ENCODE peak calls at places on chromosomes 1 and 21, in four cellular contexts. J is GM12865, H is PC-3, M is fibroblast of lung. O is an unnamed sample.

GRCh38 chr1:171841931-171842723 is 829 bp downstream of the DNM3 start:
- DNase-seq in J (no peak), H (no peak), M (peak; percentile 4), O (peak; percentile 26)

GRCh38 chr1:77164434-77164944 is 54.7 kb downstream of the PIGK start:
- DNase-seq in J (no peak), H (no peak), M (no peak), O (no peak)

GRCh38 chr1:35115459-35116383 is 36.5 kb downstream of the ZMYM1 start:
- DNase-seq in J (no peak), H (peak; percentile 46), M (peak; percentile 22), O (no peak)

GRCh38 chr21:36347962-36348328 is 27.9 kb downstream of the MORC3 start:
- DNase-seq in J (no peak), H (peak; percentile 17), M (peak; percentile 19), O (no peak)

GRCh38 chr21:25896657-25897056 is 161.9 kb downstream of the GABPA start:
- DNase-seq in J (no peak), H (no peak), M (no peak), O (no peak)

GRCh38 chr1:66478116-66478515 is 55.8 kb upstream of the SGIP1 start:
- DNase-seq in J (no peak), H (peak; percentile 86), M (peak; percentile 37), O (no peak)

GRCh38 chr1:32321712-32322291 is 14.2 kb downstream of the MARCKSL1 start:
- DNase-seq in J (no peak), H (peak; percentile 90), M (no peak), O (no peak)

GRCh38 chr1:77536813-77537212 is 145.6 kb downstream of the ZZZ3 start:
- DNase-seq in J (no peak), H (peak; percentile 98), M (peak; percentile 96), O (no peak)

GRCh38 chr1:91609571-91609970 is 108.9 kb downstream of the CDC7 start:
- DNase-seq in J (no peak), H (peak; percentile 93), M (peak; percentile 32), O (no peak)

GRCh38 chr1:64082459-64082858 is 121.0 kb upstream of the UBE2U start:
- DNase-seq in J (no peak), H (no peak), M (peak; percentile 55), O (no peak)

GRCh38 chr1:196309386-196309785 is 298.9 kb downstream of the KCNT2 start:
- DNase-seq in J (peak; percentile 26), H (peak; percentile 59), M (peak; percentile 74), O (no peak)

GRCh38 chr1:59332983-59333382 is 36.1 kb downstream of the FGGY start:
- DNase-seq in J (peak; percentile 46), H (peak; percentile 65), M (peak; percentile 52), O (no peak)

GRCh38 chr1:103459385-103459784 is 66.1 kb upstream of the RNPC3 start:
- DNase-seq in J (no peak), H (peak; percentile 12), M (no peak), O (no peak)

GRCh38 chr1:53735681-53736080 is 3.3 kb downstream of the GLIS1 start:
- DNase-seq in J (no peak), H (no peak), M (no peak), O (no peak)

GRCh38 chr1:41954533-41954944 is 35.8 kb upstream of the HIVEP3 start:
- DNase-seq in J (no peak), H (peak; percentile 94), M (peak; percentile 77), O (no peak)

GRCh38 chr1:26340047-26340481 is 13.9 kb downstream of the CRYBG2 start:
- DNase-seq in J (no peak), H (no peak), M (no peak), O (no peak)

GRCh38 chr1:244758700-244759099 is 76.8 kb upstream of the COX20 start:
- DNase-seq in J (no peak), H (no peak), M (no peak), O (no peak)

GRCh38 chr1:29532285-29532684 is 296.0 kb downstream of the PTPRU start:
- DNase-seq in J (no peak), H (no peak), M (no peak), O (no peak)

GRCh38 chr1:225427249-225428065 is at the start of gene LBR:
- DNase-seq in J (peak; percentile 41), H (peak; percentile 43), M (peak; percentile 29), O (no peak)

GRCh38 chr21:25350056-25350455 is 257.2 kb downstream of the MRPL39 start:
- DNase-seq in J (peak; percentile 46), H (peak; percentile 78), M (peak; percentile 66), O (no peak)

GRCh38 chr1:166088572-166088955 is 78.2 kb downstream of the FAM78B start:
- DNase-seq in J (no peak), H (no peak), M (no peak), O (no peak)

GRCh38 chr1:154751690-154752089 is 118.4 kb downstream of the KCNN3 start:
- DNase-seq in J (no peak), H (no peak), M (peak; percentile 14), O (no peak)

GRCh38 chr1:172699111-172699510 is 40.2 kb downstream of the FASLG start:
- DNase-seq in J (peak; percentile 71), H (peak; percentile 96), M (no peak), O (no peak)

GRCh38 chr1:40385437-40386310 is 12.1 kb downstream of the SMAP2 start:
- DNase-seq in J (peak; percentile 95), H (no peak), M (no peak), O (peak; percentile 55)

GRCh38 chr1:240258910-240259309 is 167.2 kb downstream of the FMN2 start:
- DNase-seq in J (no peak), H (peak; percentile 79), M (peak; percentile 51), O (no peak)

GRCh38 chr1:107536266-107536665 is 395.4 kb downstream of the NTNG1 start:
- DNase-seq in J (no peak), H (peak; percentile 79), M (peak; percentile 12), O (no peak)

GRCh38 chr1:15399710-15400109 is 10.0 kb upstream of the EFHD2 start:
- DNase-seq in J (no peak), H (no peak), M (no peak), O (no peak)

GRCh38 chr1:153697873-153698647 is 19.6 kb downstream of the NPR1 start:
- DNase-seq in J (peak; percentile 18), H (no peak), M (peak; percentile 61), O (no peak)

GRCh38 chr1:63442141-63442475 is 74.7 kb downstream of the ALG6 start:
- DNase-seq in J (no peak), H (peak; percentile 28), M (peak; percentile 9), O (no peak)

GRCh38 chr1:180609643-180610555 is 21.9 kb upstream of the XPR1 start:
- DNase-seq in J (no peak), H (no peak), M (peak; percentile 51), O (no peak)

GRCh38 chr1:178733972-178734371 is 8.9 kb downstream of the RALGPS2 start:
- DNase-seq in J (no peak), H (peak; percentile 8), M (no peak), O (no peak)

GRCh38 chr1:151803164-151803563 is 2.1 kb downstream of the LINGO4 start:
- DNase-seq in J (no peak), H (no peak), M (no peak), O (no peak)

GRCh38 chr1:159962176-159962575 is 8.1 kb upstream of the SLAMF9 start:
- DNase-seq in J (no peak), H (no peak), M (no peak), O (no peak)

GRCh38 chr1:3898994-3899775 is 887 bp downstream of the C1orf174 start:
- DNase-seq in J (no peak), H (peak; percentile 40), M (no peak), O (no peak)

GRCh38 chr1:232123775-232124659 is 497.4 kb downstream of the DISC1 start:
- DNase-seq in J (no peak), H (peak; percentile 12), M (no peak), O (no peak)

GRCh38 chr1:183021405-183022201 is 1.6 kb upstream of the LAMC1 start:
- DNase-seq in J (no peak), H (no peak), M (no peak), O (no peak)

GRCh38 chr1:183024352-183025337 is 1.4 kb downstream of the LAMC1 start:
- DNase-seq in J (peak; percentile 24), H (peak; percentile 18), M (peak; percentile 41), O (no peak)

GRCh38 chr1:183022202-183023145 is 746 bp upstream of the LAMC1 start:
- DNase-seq in J (peak; percentile 82), H (peak; percentile 93), M (peak; percentile 99), O (peak; percentile 80)

GRCh38 chr1:183023146-183023600 is at the start of gene LAMC1:
- DNase-seq in J (peak; percentile 81), H (peak; percentile 58), M (peak; percentile 84), O (peak; percentile 87)

GRCh38 chr1:183023601-183024351 is 556 bp downstream of the LAMC1 start:
- DNase-seq in J (peak; percentile 89), H (peak; percentile 65), M (peak; percentile 52), O (peak; percentile 79)
- TF ChIP-seq CTCF in J (peak; percentile 77), H (peak; percentile 58), M (peak; percentile 51), O (peak; percentile 62)

GRCh38 chr1:241485145-241485544 is 34.4 kb downstream of the FH start:
- DNase-seq in J (peak; percentile 28), H (peak; percentile 49), M (no peak), O (no peak)
- TF ChIP-seq CTCF in J (no peak), H (no peak), M (no peak), O (no peak)

DNA sequence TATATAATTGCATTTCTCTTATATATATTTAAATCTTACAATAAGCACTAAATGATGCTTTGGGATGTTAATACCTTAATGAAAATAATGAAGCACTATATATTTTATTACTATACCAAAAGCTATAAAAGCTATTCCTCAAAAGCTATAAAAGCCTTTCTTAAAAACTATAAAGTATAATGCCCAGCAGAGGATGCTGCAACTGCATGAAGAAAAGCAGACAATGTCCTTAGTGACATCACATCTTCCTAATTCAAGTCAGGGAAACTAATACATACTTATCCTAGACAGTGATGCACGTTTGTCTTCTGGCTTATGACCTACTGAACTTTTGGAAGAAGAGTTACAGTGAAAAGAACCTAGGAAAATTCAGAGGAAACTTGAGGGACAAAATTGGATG is 13.6 kb upstream of the C1orf185 start:
- DNase-seq in J (peak; percentile 44), H (peak; percentile 65), M (peak; percentile 9), O (no peak)
- TF ChIP-seq CTCF in J (peak; percentile 54), H (peak; percentile 68), M (peak; percentile 17), O (no peak)

GRCh38 chr21:44456207-44456914 is 1.1 kb downstream of the LRRC3 start:
- DNase-seq in J (no peak), H (no peak), M (no peak), O (no peak)

GRCh38 chr21:44454747-44455523 is at the start of gene LRRC3:
- DNase-seq in J (peak; percentile 86), H (peak; percentile 86), M (peak; percentile 75), O (peak; percentile 97)

GRCh38 chr21:44454058-44454457 is 1.3 kb upstream of the LRRC3 start:
- DNase-seq in J (no peak), H (no peak), M (no peak), O (no peak)

GRCh38 chr21:44456915-44457736 is 1.8 kb downstream of the LRRC3 start:
- DNase-seq in J (no peak), H (no peak), M (no peak), O (no peak)

GRCh38 chr21:44455524-44456206 is 355 bp downstream of the LRRC3 start:
- DNase-seq in J (peak; percentile 34), H (peak; percentile 49), M (peak; percentile 20), O (peak; percentile 74)
- TF ChIP-seq CTCF in J (peak; percentile 7), H (peak; percentile 56), M (peak; percentile 10), O (peak; percentile 51)